ENCODE peak calls at places on chromosome 22, in four cellular contexts. D is AG09319, X is cardiac muscle cell, H is AG09309. L is an unnamed sample.

GRCh38 chr22:34801221-34801620 is 264.7 kb upstream of the ISX start:
- DNase-seq in D (no peak), X (no peak), H (no peak), L (no peak)

GRCh38 chr22:24432059-24432853 is 4.9 kb downstream of the ADORA2A start:
- DNase-seq in D (no peak), X (peak; percentile 82), H (no peak), L (peak; percentile 74)

GRCh38 chr22:21012446-21013407 is 2.2 kb upstream of the P2RX6 start:
- DNase-seq in D (no peak), X (no peak), H (no peak), L (no peak)

GRCh38 chr22:36463783-36464184 is 17.7 kb downstream of the TXN2 start:
- DNase-seq in D (no peak), X (no peak), H (no peak), L (no peak)

GRCh38 chr22:29478326-29479276 is 1.4 kb upstream of the NEFH start:
- DNase-seq in D (no peak), X (peak; percentile 28), H (no peak), L (no peak)

GRCh38 chr22:27638329-27639179 is 163.0 kb downstream of the MN1 start:
- DNase-seq in D (no peak), X (no peak), H (no peak), L (no peak)

GRCh38 chr22:31378123-31378522 is 21.3 kb upstream of the DRG1 start:
- DNase-seq in D (no peak), X (peak; percentile 93), H (peak; percentile 39), L (no peak)

GRCh38 chr22:23079814-23080521 is 9.6 kb downstream of the GNAZ start:
- DNase-seq in D (no peak), X (no peak), H (no peak), L (no peak)

GRCh38 chr22:49570032-49570848 is 257.4 kb downstream of the BRD1 start:
- DNase-seq in D (no peak), X (no peak), H (no peak), L (no peak)

GRCh38 chr22:36439481-36440271 is 41.8 kb downstream of the TXN2 start:
- DNase-seq in D (peak; percentile 70), X (peak; percentile 93), H (peak; percentile 68), L (no peak)

GRCh38 chr22:32830957-32831356 is 29.5 kb downstream of the TIMP3 start:
- DNase-seq in D (no peak), X (no peak), H (no peak), L (no peak)
- TF ChIP-seq CTCF in D (no peak), X (no peak), H (no peak), L (no peak)

GRCh38 chr22:42111798-42112197 is 18.8 kb downstream of the CYP2D6 start:
- DNase-seq in D (no peak), X (no peak), H (no peak), L (no peak)

GRCh38 chr22:42116848-42117424 is 13.7 kb downstream of the CYP2D6 start:
- DNase-seq in D (no peak), X (peak; percentile 33), H (no peak), L (no peak)

GRCh38 chr22:42108848-42109247 is 18.3 kb upstream of the NDUFA6 start:
- DNase-seq in D (no peak), X (no peak), H (no peak), L (no peak)

GRCh38 chr22:42114721-42115120 is 15.9 kb downstream of the CYP2D6 start:
- DNase-seq in D (no peak), X (peak; percentile 30), H (no peak), L (no peak)
- TF ChIP-seq CTCF in D (peak; percentile 24), X (peak; percentile 32), H (peak; percentile 48), L (no peak)

DNA sequence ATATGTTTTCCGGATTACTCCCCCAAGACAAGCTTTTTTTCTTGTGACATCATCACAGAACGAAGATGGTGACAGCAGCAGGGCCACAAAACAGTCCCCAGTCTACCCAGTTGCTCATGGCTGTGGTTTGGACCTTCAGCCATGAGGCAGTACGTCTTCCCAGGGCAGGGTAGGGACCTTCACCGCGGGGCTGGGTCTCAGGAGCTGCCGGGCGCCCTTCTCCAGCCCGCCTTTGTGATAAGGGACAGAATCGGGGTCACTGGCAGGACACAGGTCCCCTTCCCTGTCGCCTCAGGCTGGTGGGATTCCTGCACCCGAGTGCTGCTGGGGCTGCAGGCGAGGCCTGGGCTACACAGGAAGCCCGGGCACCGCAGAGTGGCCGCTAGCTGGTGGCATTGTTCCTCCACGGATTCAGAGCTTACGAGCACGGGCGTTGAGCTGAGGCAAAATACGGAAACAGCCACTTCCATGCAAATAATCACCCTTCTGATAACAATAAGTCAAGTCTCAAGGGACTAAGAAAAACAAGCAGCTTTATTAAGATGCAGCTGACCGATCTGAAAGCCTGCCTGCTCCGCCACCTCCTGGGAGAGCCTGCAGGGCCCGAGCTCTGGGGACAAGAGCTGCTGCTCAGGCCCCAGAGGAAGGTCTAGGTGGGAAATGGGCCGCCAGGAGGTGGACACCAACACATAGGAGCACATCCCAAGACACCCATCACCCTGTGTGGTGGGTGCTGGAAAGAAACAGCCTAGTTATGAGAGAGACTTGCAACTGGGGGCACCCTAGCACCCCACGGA is 12.3 kb downstream of the TBX1 start:
- DNase-seq in D (no peak), X (no peak), H (no peak), L (no peak)
- TF ChIP-seq CTCF in D (no peak), X (no peak), H (no peak), L (no peak)

GRCh38 chr22:47200273-47201051 is 438.0 kb downstream of the TBC1D22A start:
- DNase-seq in D (no peak), X (peak; percentile 19), H (no peak), L (peak; percentile 55)
- TF ChIP-seq CTCF in D (no peak), X (peak; percentile 24), H (no peak), L (no peak)

DNA sequence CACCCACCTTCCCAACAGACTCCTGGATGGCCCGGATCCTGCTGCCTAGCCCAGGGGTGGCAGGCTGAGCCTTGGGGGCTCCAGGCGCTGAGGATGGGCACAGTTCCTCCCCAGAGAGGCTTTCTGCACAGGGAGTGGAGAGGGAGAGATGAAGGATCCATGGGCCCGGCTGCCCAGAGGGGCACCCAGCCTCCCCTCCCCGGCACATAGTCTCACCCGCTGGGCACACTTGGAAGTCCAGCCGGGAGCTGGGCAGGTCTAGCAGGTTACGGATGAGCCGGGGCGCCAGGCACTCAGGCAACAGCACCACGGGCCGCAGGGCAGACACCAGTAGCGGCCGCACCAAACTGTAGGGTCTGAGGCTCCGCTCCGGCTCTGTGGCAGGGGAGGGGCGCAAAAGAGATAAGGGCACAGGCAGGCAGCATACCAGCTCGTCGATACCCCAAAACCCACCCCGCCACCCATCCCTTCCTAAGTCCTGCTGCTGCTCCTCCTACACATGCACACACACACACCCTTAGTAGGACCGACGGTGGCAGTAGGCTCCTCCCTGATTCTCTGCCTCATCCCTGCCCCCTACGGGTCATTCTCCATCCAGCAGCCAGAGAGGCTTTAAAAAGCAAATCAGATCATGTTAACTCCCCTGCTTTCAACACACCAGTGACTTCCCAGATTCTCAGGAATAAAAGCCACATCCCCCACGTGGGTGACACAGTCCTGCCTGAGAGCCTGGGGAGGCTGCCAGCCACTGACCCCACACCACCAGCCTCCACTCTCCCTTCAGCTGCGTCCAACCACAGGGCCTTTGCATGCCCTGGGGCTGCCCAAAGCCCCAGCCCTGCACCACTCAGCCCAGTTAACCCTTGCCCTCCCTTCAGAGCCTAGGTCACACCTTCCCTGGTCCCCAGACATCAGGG is 6.5 kb upstream of the MFNG start:
- DNase-seq in D (peak; percentile 12), X (peak; percentile 67), H (peak; percentile 20), L (no peak)
- TF ChIP-seq CTCF in D (peak; percentile 55), X (peak; percentile 61), H (peak; percentile 67), L (no peak)

L was measured in right atrium auricular region.